ENCODE peak calls at places on chromosome 2, in seven cellular contexts. N is heart right ventricle; G is activated CD4-positive, alpha-beta T cell treated with anti-CD3 and anti-CD28 coated beads for 48 hours; Y is PC-3; J is amniotic epithelial cell; S is activated CD4-positive, CD25-positive, alpha-beta regulatory T cell; K is NCI-H1092. F is an unnamed sample.

GRCh38 chr2:101752708-101753107 is 55.2 kb downstream of the MAP4K4 start:
- DNase-seq in N (no peak), G (no peak), Y (no peak), J (peak), S (no peak), K (no peak), F (no peak)

GRCh38 chr2:74267068-74267467 is 68.7 kb downstream of the MTHFD2 start:
- DNase-seq in N (no peak), G (peak), Y (peak), J (no peak), S (peak), K (no peak), F (peak)

GRCh38 chr2:7825591-7826312 is 856.1 kb upstream of the ID2 start:
- DNase-seq in N (no peak), G (peak), Y (peak), J (peak), S (no peak), K (no peak), F (peak)

GRCh38 chr2:2234398-2234797 is 96.7 kb downstream of the MYT1L start:
- DNase-seq in N (no peak), G (no peak), Y (no peak), J (no peak), S (no peak), K (peak), F (no peak)

GRCh38 chr2:236867441-236868260 is 218.0 kb upstream of the COPS8 start:
- DNase-seq in N (no peak), G (no peak), Y (peak), J (no peak), S (no peak), K (no peak), F (no peak)

GRCh38 chr2:38149533-38149932 is 73.6 kb upstream of the CYP1B1 start:
- DNase-seq in N (peak), G (no peak), Y (no peak), J (peak), S (no peak), K (no peak), F (no peak)

GRCh38 chr2:27752551-27753237 is 18.8 kb upstream of the MRPL33 start:
- DNase-seq in N (no peak), G (no peak), Y (peak), J (peak), S (no peak), K (no peak), F (no peak)

GRCh38 chr2:134416637-134417036 is 162.8 kb downstream of the MGAT5 start:
- DNase-seq in N (no peak), G (no peak), Y (peak), J (no peak), S (no peak), K (no peak), F (no peak)

GRCh38 chr2:208033701-208034502 is 8.6 kb upstream of the PLEKHM3 start:
- DNase-seq in N (no peak), G (peak), Y (peak), J (peak), S (no peak), K (peak), F (no peak)

GRCh38 chr2:208064220-208064951 is 39.1 kb upstream of the PLEKHM3 start:
- DNase-seq in N (no peak), G (no peak), Y (peak), J (peak), S (no peak), K (no peak), F (no peak)

GRCh38 chr2:109300582-109300981 is 171.6 kb downstream of the SH3RF3 start:
- DNase-seq in N (no peak), G (no peak), Y (no peak), J (no peak), S (no peak), K (no peak), F (no peak)

GRCh38 chr2:98569197-98569793 is 39.0 kb downstream of the COA5 start:
- DNase-seq in N (peak), G (peak), Y (peak), J (no peak), S (peak), K (no peak), F (peak)

GRCh38 chr2:181183878-181184553 is 203.6 kb downstream of the UBE2E3 start:
- DNase-seq in N (no peak), G (no peak), Y (no peak), J (peak), S (no peak), K (no peak), F (no peak)

GRCh38 chr2:30680121-30680520 is 127.1 kb downstream of the CAPN13 start:
- DNase-seq in N (no peak), G (no peak), Y (no peak), J (no peak), S (no peak), K (no peak), F (no peak)

GRCh38 chr2:143685439-143686078 is 556.3 kb downstream of the ARHGAP15 start:
- DNase-seq in N (no peak), G (no peak), Y (no peak), J (no peak), S (no peak), K (peak), F (no peak)

GRCh38 chr2:165295643-165296042 is 56.4 kb downstream of the SCN2A start:
- DNase-seq in N (no peak), G (no peak), Y (no peak), J (no peak), S (no peak), K (no peak), F (no peak)

GRCh38 chr2:12430036-12430795 is 286.5 kb upstream of the TRIB2 start:
- DNase-seq in N (no peak), G (no peak), Y (peak), J (peak), S (no peak), K (no peak), F (no peak)

GRCh38 chr2:129812071-129812470 is 167.4 kb upstream of the RAB6C start:
- DNase-seq in N (no peak), G (peak), Y (no peak), J (no peak), S (no peak), K (no peak), F (no peak)

GRCh38 chr2:232549655-232550350 is 554 bp downstream of the TIGD1 start:
- DNase-seq in N (no peak), G (no peak), Y (no peak), J (peak), S (no peak), K (no peak), F (peak)

GRCh38 chr2:55555977-55556376 is 36.5 kb downstream of the CFAP36 start:
- DNase-seq in N (no peak), G (no peak), Y (peak), J (peak), S (no peak), K (no peak), F (no peak)

GRCh38 chr2:173719471-173719870 is 245.7 kb downstream of the SP3 start:
- DNase-seq in N (no peak), G (no peak), Y (no peak), J (no peak), S (no peak), K (no peak), F (no peak)

GRCh38 chr2:166350525-166350924 is 25.2 kb downstream of the SCN9A start:
- DNase-seq in N (no peak), G (no peak), Y (peak), J (no peak), S (no peak), K (no peak), F (no peak)

GRCh38 chr2:152036611-152037469 is 62.0 kb downstream of the CACNB4 start:
- DNase-seq in N (peak), G (peak), Y (peak), J (peak), S (peak), K (peak), F (peak)

GRCh38 chr2:56624181-56624580 is 440.4 kb downstream of the CCDC85A start:
- DNase-seq in N (no peak), G (no peak), Y (peak), J (no peak), S (no peak), K (no peak), F (no peak)

GRCh38 chr2:24643051-24643450 is 150.1 kb downstream of the PTRHD1 start:
- DNase-seq in N (no peak), G (no peak), Y (no peak), J (peak), S (no peak), K (no peak), F (no peak)

GRCh38 chr2:234676859-234677450 is 180.1 kb upstream of the ARL4C start:
- DNase-seq in N (no peak), G (no peak), Y (no peak), J (no peak), S (no peak), K (no peak), F (no peak)

GRCh38 chr2:118913131-118913804 is 28.7 kb upstream of the MARCO start:
- DNase-seq in N (no peak), G (no peak), Y (peak), J (no peak), S (no peak), K (no peak), F (no peak)

GRCh38 chr2:180980943-180981898 is 816 bp downstream of the UBE2E3 start:
- DNase-seq in N (peak), G (peak), Y (peak), J (peak), S (no peak), K (peak), F (peak)